ENCODE peak calls at places on chromosomes 3 and 15, in seven cellular contexts. R, G, O, H, A, Y and K are unnamed samples.

GRCh38 chr3:170470063-170471006 is 51.7 kb downstream of the CLDN11 start:
- DNase-seq in H (no peak), R (no peak), G (peak; percentile 65), O (no peak), Y (no peak), A (no peak), K (no peak)

GRCh38 chr3:66354001-66354400 is 133.2 kb downstream of the SLC25A26 start:
- DNase-seq in G (no peak), R (no peak), Y (no peak), O (no peak), H (no peak), A (no peak), K (no peak)

GRCh38 chr3:48058089-48058488 is 41.9 kb upstream of the MAP4 start:
- DNase-seq in H (no peak), R (no peak), G (peak; percentile 32), A (no peak), Y (no peak), O (no peak), K (no peak)

GRCh38 chr3:13513051-13513912 is 33.2 kb downstream of the HDAC11 start:
- DNase-seq in A (no peak), G (peak; percentile 18), R (peak; percentile 32), Y (peak; percentile 73), H (no peak), O (no peak), K (no peak)

GRCh38 chr3:8851703-8852102 is 82.3 kb upstream of the OXTR start:
- DNase-seq in Y (peak; percentile 71), O (no peak), R (no peak), H (no peak), G (peak; percentile 87), A (no peak), K (no peak)

GRCh38 chr3:36904641-36905040 is 40.2 kb downstream of the TRANK1 start:
- DNase-seq in O (no peak), Y (no peak), R (no peak), A (peak; percentile 44), H (no peak), G (no peak), K (peak; percentile 34)

GRCh38 chr3:157122116-157122515 is 37.8 kb downstream of the CCNL1 start:
- DNase-seq in A (no peak), H (no peak), R (no peak), G (peak; percentile 91), O (no peak), Y (no peak), K (no peak)

GRCh38 chr3:37909067-37909911 is 47.6 kb downstream of the CTDSPL start:
- DNase-seq in G (no peak), H (no peak), R (no peak), Y (no peak), A (no peak), O (no peak), K (no peak)

GRCh38 chr3:13419356-13420050 is 619 bp downstream of the NUP210 start:
- DNase-seq in A (peak; percentile 47), R (peak; percentile 86), Y (no peak), H (no peak), G (no peak), O (peak; percentile 41), K (no peak)

GRCh38 chr3:31077826-31078225 is 183.4 kb upstream of the GADL1 start:
- DNase-seq in R (no peak), H (no peak), O (no peak), A (no peak), G (peak; percentile 30), Y (no peak), K (no peak)

GRCh38 chr3:288383-288782 is 91.8 kb downstream of the CHL1 start:
- DNase-seq in O (no peak), G (no peak), Y (no peak), A (no peak), R (no peak), H (no peak), K (no peak)

GRCh38 chr3:36562945-36563344 is 182.6 kb downstream of the STAC start:
- DNase-seq in H (no peak), A (no peak), O (no peak), Y (no peak), G (no peak), R (no peak), K (no peak)

GRCh38 chr3:48694610-48695051 is 8.9 kb upstream of the NCKIPSD start:
- DNase-seq in G (peak; percentile 85), H (peak; percentile 88), A (no peak), Y (peak; percentile 51), O (peak; percentile 65), R (peak; percentile 80), K (no peak)

GRCh38 chr3:147038456-147038855 is 367.9 kb downstream of the ZIC4 start:
- DNase-seq in O (no peak), A (no peak), Y (peak; percentile 24), G (peak; percentile 34), H (no peak), R (no peak), K (no peak)

GRCh38 chr15:90813796-90814192 is 54.6 kb upstream of the FURIN start:
- DNase-seq in G (no peak), Y (no peak), H (no peak), O (no peak), R (no peak), A (no peak), K (no peak)

GRCh38 chr3:162112719-162113118 is 616.1 kb downstream of the OTOL1 start:
- DNase-seq in A (no peak), R (no peak), H (no peak), Y (no peak), O (no peak), G (no peak), K (no peak)
- TF ChIP-seq CTCF in A (no peak), R (no peak), H (no peak), Y (no peak), O (no peak), G (no peak), K (no peak)

GRCh38 chr3:54870423-54870822 is 57.4 kb downstream of the LRTM1 start:
- DNase-seq in Y (peak; percentile 95), G (peak; percentile 96), R (no peak), A (no peak), H (no peak), O (no peak), K (no peak)
- TF ChIP-seq CTCF in Y (peak; percentile 75), G (peak; percentile 79), R (peak; percentile 48), A (peak; percentile 56), H (no peak), O (peak; percentile 23), K (peak; percentile 84)

DNA sequence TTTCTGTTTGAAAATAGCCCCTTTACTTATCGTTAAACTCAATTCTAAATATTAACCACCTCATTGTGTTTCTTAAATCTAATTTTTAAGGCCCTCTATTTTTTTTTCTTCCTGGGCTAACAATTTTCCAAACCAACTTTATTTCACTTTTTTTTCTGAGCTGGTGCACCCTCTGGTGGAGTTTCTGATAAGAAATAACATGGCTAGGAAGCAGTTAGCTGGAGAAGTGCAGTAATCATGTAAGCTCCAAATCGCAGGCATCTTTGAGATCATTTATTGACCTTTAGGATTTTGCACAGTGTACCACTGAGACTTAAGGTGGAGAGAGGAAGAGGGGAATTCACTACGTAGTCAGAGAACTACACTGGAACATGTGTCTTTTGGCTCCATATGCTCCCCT is 6.4 kb downstream of the TMEM207 start:
- DNase-seq in H (no peak), G (no peak), Y (no peak), A (no peak), R (no peak), O (no peak), K (no peak)
- TF ChIP-seq CTCF in H (no peak), G (peak; percentile 33), Y (peak; percentile 45), A (peak; percentile 55), R (peak; percentile 7), O (no peak), K (peak; percentile 63)

GRCh38 chr15:52422001-52422400 is 106.7 kb downstream of the MYO5A start:
- DNase-seq in H (no peak), G (no peak), R (no peak), A (no peak), Y (no peak), O (no peak), K (no peak)

GRCh38 chr15:52423852-52424251 is 104.8 kb downstream of the MYO5A start:
- DNase-seq in A (no peak), O (no peak), R (no peak), G (no peak), Y (no peak), H (no peak), K (no peak)

GRCh38 chr15:52419494-52419893 is 109.2 kb downstream of the MYO5A start:
- DNase-seq in Y (no peak), A (no peak), O (no peak), G (no peak), H (no peak), R (no peak), K (no peak)

GRCh38 chr15:52417957-52418356 is 110.7 kb downstream of the MYO5A start:
- DNase-seq in Y (no peak), O (no peak), G (no peak), A (no peak), R (no peak), H (no peak), K (no peak)

GRCh38 chr15:52421029-52421428 is 107.7 kb downstream of the MYO5A start:
- DNase-seq in R (no peak), O (no peak), H (no peak), Y (no peak), A (no peak), G (no peak), K (no peak)
- TF ChIP-seq CTCF in R (no peak), O (no peak), H (no peak), Y (no peak), A (no peak), G (no peak), K (no peak)

GRCh38 chr15:39267685-39268084 is 313.2 kb upstream of the THBS1 start:
- DNase-seq in A (no peak), R (no peak), O (no peak), G (no peak), Y (no peak), H (no peak), K (no peak)

GRCh38 chr15:39269352-39269751 is 311.5 kb upstream of the THBS1 start:
- DNase-seq in R (no peak), G (no peak), O (no peak), Y (no peak), H (no peak), A (no peak), K (no peak)

GRCh38 chr15:39261397-39261796 is 319.5 kb upstream of the THBS1 start:
- DNase-seq in A (no peak), H (no peak), G (no peak), R (no peak), Y (no peak), O (no peak), K (no peak)

GRCh38 chr15:39266882-39267281 is 314.0 kb upstream of the THBS1 start:
- DNase-seq in O (no peak), Y (no peak), H (no peak), G (no peak), R (no peak), A (no peak), K (no peak)

DNA sequence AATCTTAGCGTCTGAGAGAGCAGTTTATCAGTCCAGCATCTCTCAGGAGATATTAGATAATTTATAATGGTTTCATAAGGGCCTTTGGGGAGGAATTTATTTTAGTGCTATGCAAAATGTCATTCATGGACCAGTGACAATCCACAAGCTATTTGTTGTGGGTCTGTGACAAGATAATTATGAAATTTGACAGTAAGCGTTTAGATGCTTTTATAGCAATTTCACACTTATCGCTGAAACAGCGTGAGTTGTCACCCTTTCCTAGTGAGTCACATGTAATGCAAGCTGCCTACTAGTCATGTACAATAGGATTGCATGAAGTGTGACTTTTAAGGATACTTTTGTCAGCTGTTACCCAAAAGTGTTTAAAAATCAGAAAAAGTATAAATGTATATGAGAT is 315.6 kb upstream of the THBS1 start:
- DNase-seq in O (no peak), G (no peak), A (no peak), R (no peak), H (no peak), Y (no peak), K (no peak)
- TF ChIP-seq CTCF in O (no peak), G (no peak), A (no peak), R (no peak), H (no peak), Y (no peak), K (no peak)

GRCh38 chr15:61856295-61856694 is 204.0 kb downstream of the VPS13C start:
- DNase-seq in H (no peak), O (no peak), A (no peak), R (no peak), G (no peak), Y (no peak), K (no peak)
- TF ChIP-seq CTCF in H (no peak), O (no peak), A (no peak), R (no peak), G (no peak), Y (no peak), K (no peak)